ENCODE peak calls at places on chromosomes 1 and 21, in seven cellular contexts. N is heart right ventricle, V is body of pancreas, S is pancreas, D is GM12878, T is psoas muscle, E is breast epithelium. Y is an unnamed sample.

GRCh38 chr1:107076846-107077245 is 20.4 kb downstream of the PRMT6 start:
- DNase-seq in N (no peak), V (no peak), S (no peak), D (no peak), T (no peak), E (no peak), Y (peak)

GRCh38 chr1:111618953-111619634 is 495 bp upstream of the RAP1A start:
- DNase-seq in N (no peak), V (no peak), S (no peak), D (no peak), T (no peak), E (no peak), Y (no peak)

GRCh38 chr1:150970818-150971582 is 3.6 kb downstream of the CERS2 start:
- DNase-seq in N (peak), V (peak), S (peak), D (no peak), T (peak), E (peak), Y (peak)

GRCh38 chr1:1374068-1374860 is 743 bp downstream of the AURKAIP1 start:
- DNase-seq in N (no peak), V (no peak), S (peak), D (no peak), T (peak), E (no peak), Y (no peak)

GRCh38 chr1:43059640-43060574 is 101.2 kb upstream of the SLC2A1 start:
- DNase-seq in N (no peak), V (no peak), S (no peak), D (no peak), T (no peak), E (no peak), Y (peak)

GRCh38 chr1:214328770-214329455 is 48.0 kb downstream of the SMYD2 start:
- DNase-seq in N (peak), V (peak), S (peak), D (peak), T (peak), E (peak), Y (peak)

GRCh38 chr21:41370840-41371697 is 9.2 kb downstream of the MX2 start:
- DNase-seq in N (no peak), V (peak), S (no peak), D (no peak), T (no peak), E (no peak), Y (no peak)

GRCh38 chr21:28387220-28387619 is 605.5 kb downstream of the LTN1 start:
- DNase-seq in N (no peak), V (no peak), S (no peak), D (no peak), T (no peak), E (no peak), Y (no peak)

GRCh38 chr1:192579319-192579738 is 3.8 kb downstream of the RGS1 start:
- DNase-seq in N (no peak), V (no peak), S (no peak), D (no peak), T (no peak), E (no peak), Y (no peak)

GRCh38 chr1:61979729-61980128 is 214.9 kb upstream of the L1TD1 start:
- DNase-seq in N (no peak), V (no peak), S (no peak), D (no peak), T (no peak), E (no peak), Y (no peak)

GRCh38 chr1:162976628-162977027 is 92.5 kb upstream of the RGS4 start:
- DNase-seq in N (no peak), V (no peak), S (no peak), D (no peak), T (no peak), E (no peak), Y (no peak)

GRCh38 chr1:179586107-179586823 is 5.4 kb upstream of the TDRD5 start:
- DNase-seq in N (peak), V (peak), S (peak), D (no peak), T (peak), E (peak), Y (no peak)

GRCh38 chr1:192986110-192986747 is 72.9 kb downstream of the UCHL5 start:
- DNase-seq in N (no peak), V (no peak), S (no peak), D (no peak), T (no peak), E (no peak), Y (peak)

GRCh38 chr1:158611916-158612315 is 6.8 kb downstream of the OR10Z1 start:
- DNase-seq in N (no peak), V (no peak), S (no peak), D (no peak), T (no peak), E (no peak), Y (no peak)

GRCh38 chr1:92404661-92405060 is 82.1 kb downstream of the GFI1 start:
- DNase-seq in N (no peak), V (no peak), S (no peak), D (no peak), T (no peak), E (no peak), Y (no peak)

GRCh38 chr1:153888518-153888917 is 34.3 kb downstream of the GATAD2B start:
- DNase-seq in N (no peak), V (no peak), S (no peak), D (no peak), T (no peak), E (no peak), Y (no peak)

GRCh38 chr1:208326033-208326432 is 81.8 kb upstream of the PLXNA2 start:
- DNase-seq in N (no peak), V (no peak), S (no peak), D (no peak), T (no peak), E (no peak), Y (no peak)

GRCh38 chr1:23403735-23404486 is 20.6 kb downstream of the TCEA3 start:
- DNase-seq in N (peak), V (peak), S (peak), D (peak), T (peak), E (peak), Y (peak)

GRCh38 chr1:82931051-82931450 is 1067.9 kb downstream of the TTLL7 start:
- DNase-seq in N (no peak), V (no peak), S (no peak), D (no peak), T (no peak), E (no peak), Y (no peak)

GRCh38 chr1:216563096-216563495 is 139.8 kb upstream of the USH2A start:
- DNase-seq in N (no peak), V (no peak), S (no peak), D (no peak), T (no peak), E (no peak), Y (no peak)

GRCh38 chr1:35111106-35111505 is 31.9 kb downstream of the ZMYM1 start:
- DNase-seq in N (no peak), V (no peak), S (no peak), D (no peak), T (no peak), E (no peak), Y (peak)

GRCh38 chr1:214370585-214370984 is 89.6 kb downstream of the SMYD2 start:
- DNase-seq in N (no peak), V (no peak), S (no peak), D (no peak), T (no peak), E (no peak), Y (no peak)

GRCh38 chr1:151992345-151993083 is 1.1 kb downstream of the S100A10 start:
- DNase-seq in N (peak), V (peak), S (peak), D (no peak), T (peak), E (peak), Y (no peak)

GRCh38 chr1:8025061-8025670 is 943 bp downstream of the ERRFI1 start:
- DNase-seq in N (no peak), V (no peak), S (no peak), D (no peak), T (no peak), E (no peak), Y (no peak)

GRCh38 chr1:8027748-8028631 is 1.9 kb upstream of the ERRFI1 start:
- DNase-seq in N (no peak), V (no peak), S (no peak), D (no peak), T (no peak), E (no peak), Y (no peak)

GRCh38 chr1:8025671-8026144 is 401 bp downstream of the ERRFI1 start:
- DNase-seq in N (no peak), V (no peak), S (no peak), D (no peak), T (no peak), E (no peak), Y (no peak)

GRCh38 chr1:8026153-8026975 is at the start of gene ERRFI1:
- DNase-seq in N (peak), V (peak), S (peak), D (peak), T (peak), E (peak), Y (peak)

DNA sequence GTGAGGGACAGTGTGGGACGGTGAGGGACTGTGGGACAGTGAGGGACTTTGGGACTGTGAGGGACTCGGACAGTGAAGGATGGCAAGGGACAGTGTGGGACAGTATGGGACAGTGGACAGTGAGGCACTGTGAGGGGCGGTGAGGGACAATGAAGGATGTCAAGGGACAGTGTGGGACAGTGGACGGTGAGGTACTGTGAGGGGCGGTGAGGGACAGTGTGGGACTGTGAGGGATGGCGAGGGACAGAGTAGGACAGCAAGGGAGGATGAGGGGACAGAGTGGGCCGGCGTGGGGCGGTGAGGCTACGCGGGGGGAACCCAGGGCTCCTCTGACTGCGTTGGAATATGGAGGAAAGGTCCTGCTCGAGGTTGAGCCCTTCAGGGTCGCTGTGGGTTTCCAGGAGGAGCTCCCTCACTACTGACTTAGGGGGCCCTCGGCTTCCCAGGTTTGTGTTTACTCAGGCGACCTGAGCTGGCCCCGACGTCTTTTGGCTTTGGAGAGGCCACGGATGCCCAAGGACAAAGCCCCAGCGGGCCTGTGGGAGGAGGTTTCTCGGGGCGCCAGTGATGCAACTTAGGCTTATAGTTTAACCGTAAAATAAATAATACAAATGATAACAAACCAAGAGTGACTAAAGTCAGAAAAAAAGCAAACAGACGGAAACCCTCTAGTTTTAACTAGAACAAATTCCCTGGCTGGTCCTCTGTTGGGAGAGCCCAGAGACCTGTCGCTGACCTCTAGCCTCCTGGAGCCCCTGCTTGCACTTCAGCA is 1.1 kb upstream of the ERRFI1 start:
- DNase-seq in N (no peak), V (peak), S (peak), D (no peak), T (peak), E (no peak), Y (no peak)
- H3K4me3 ChIP-seq in N (peak), V (peak), S (peak), D (no peak), T (peak), E (peak), Y (peak)

GRCh38 chr1:109529895-109530456 is 9.7 kb upstream of the GPR61 start:
- DNase-seq in N (no peak), V (no peak), S (no peak), D (no peak), T (peak), E (no peak), Y (no peak)

GRCh38 chr1:109532365-109533136 is 7.1 kb upstream of the GPR61 start:
- DNase-seq in N (peak), V (peak), S (peak), D (no peak), T (peak), E (peak), Y (peak)

GRCh38 chr1:109530457-109531204 is 9.0 kb upstream of the GPR61 start:
- DNase-seq in N (no peak), V (no peak), S (no peak), D (no peak), T (peak), E (no peak), Y (no peak)

GRCh38 chr1:109531826-109532364 is 7.8 kb upstream of the GPR61 start:
- DNase-seq in N (no peak), V (no peak), S (no peak), D (no peak), T (no peak), E (no peak), Y (no peak)

GRCh38 chr1:109531205-109531779 is 8.4 kb upstream of the GPR61 start:
- DNase-seq in N (no peak), V (no peak), S (no peak), D (no peak), T (no peak), E (no peak), Y (no peak)
- H3K27ac ChIP-seq in N (no peak), V (no peak), S (no peak), D (no peak), T (peak), E (no peak), Y (peak)

GRCh38 chr1:203888807-203889251 is 27.4 kb downstream of the SNRPE start:
- DNase-seq in N (no peak), V (no peak), S (no peak), D (no peak), T (no peak), E (no peak), Y (no peak)
- H3K4me3 ChIP-seq in N (no peak), V (no peak), S (no peak), D (no peak), T (no peak), E (no peak), Y (no peak)

DNA sequence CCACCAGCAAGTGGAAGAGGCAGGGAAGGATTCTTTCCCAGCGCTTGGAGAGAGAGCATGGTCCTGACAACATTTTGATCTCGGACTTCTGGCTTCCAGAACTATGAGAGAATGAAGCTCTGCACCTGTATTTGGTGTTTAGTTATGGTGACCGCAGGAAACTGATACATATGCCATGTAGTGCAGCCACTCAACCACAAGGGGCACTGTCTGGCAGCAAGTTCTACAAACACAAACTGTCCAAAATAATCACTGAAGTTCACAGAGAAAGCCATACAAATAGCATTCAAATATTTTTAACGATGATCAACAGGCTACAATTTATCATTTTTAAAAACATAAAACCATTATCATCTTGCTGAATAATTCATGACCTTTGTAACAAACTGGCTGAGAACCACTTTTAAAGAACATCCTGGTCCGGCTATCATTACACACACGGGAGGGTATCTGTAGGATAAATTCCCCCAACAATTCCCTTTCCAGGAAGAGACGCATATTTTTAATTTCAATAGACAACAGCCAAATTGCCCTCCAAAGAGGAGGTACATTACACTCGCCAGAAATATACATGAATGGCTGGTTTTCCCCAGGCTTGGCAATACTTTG is 9.3 kb upstream of the CBR3 start:
- DNase-seq in N (peak), V (peak), S (no peak), D (no peak), T (peak), E (no peak), Y (no peak)
- H3K27ac ChIP-seq in N (no peak), V (no peak), S (no peak), D (no peak), T (no peak), E (peak), Y (peak)

GRCh38 chr1:19483261-19483660 is 2.1 kb downstream of the CAPZB start:
- DNase-seq in N (no peak), V (no peak), S (no peak), D (no peak), T (no peak), E (no peak), Y (no peak)
- H3K4me3 ChIP-seq in N (peak), V (no peak), S (no peak), D (peak), T (peak), E (peak), Y (peak)

DNA sequence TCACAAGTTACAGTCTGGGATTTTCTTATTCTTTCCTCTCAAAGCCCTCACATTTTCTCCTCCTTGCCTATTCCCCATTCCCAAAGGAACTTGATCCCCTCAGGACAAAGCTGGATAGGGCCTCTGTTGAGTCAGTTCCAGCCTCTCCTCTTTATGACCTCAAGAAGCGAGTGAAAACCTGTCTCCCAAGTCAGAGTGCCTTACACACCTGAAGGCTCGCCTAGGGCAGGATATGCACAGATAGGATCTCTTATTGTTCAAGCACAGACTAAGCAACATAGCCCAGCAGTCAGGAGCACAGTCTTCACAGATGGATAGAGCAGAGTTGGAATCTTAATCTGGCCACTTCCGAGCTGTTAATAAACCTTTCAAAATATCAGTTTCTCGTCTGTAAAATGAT is 60.8 kb upstream of the PRRC2C start:
- DNase-seq in N (no peak), V (no peak), S (no peak), D (no peak), T (no peak), E (no peak), Y (no peak)
- H3K27ac ChIP-seq in N (no peak), V (no peak), S (no peak), D (no peak), T (no peak), E (no peak), Y (no peak)

GRCh38 chr1:104932030-104932915 is 1182.6 kb downstream of the AMY1C start:
- DNase-seq in N (no peak), V (no peak), S (no peak), D (no peak), T (no peak), E (no peak), Y (no peak)
- H3K4me3 ChIP-seq in N (no peak), V (no peak), S (no peak), D (no peak), T (no peak), E (no peak), Y (no peak)

Y was measured in AG04450.